ENCODE peak calls at places on chromosomes 4 and X, in four cellular contexts. One of them, this sample, is unnamed. For H3K4me1, the result is how much of the 10 kb centered on the place peaks cover.

GRCh38 chr4:76830612-76831474 is 67.1 kb downstream of the SOWAHB start:
- DNase-seq in suprapubic skin: no peak
- DNase-seq in A549: peak
- DNase-seq in transverse colon: peak
- DNase-seq in this sample: no peak

GRCh38 chr4:185339941-185340340 is 55.8 kb downstream of the LRP2BP start:
- DNase-seq in suprapubic skin: no peak
- DNase-seq in A549: no peak
- DNase-seq in transverse colon: no peak
- DNase-seq in this sample: no peak

GRCh38 chr4:80560337-80560736 is 224.8 kb downstream of the CFAP299 start:
- DNase-seq in suprapubic skin: no peak
- DNase-seq in A549: no peak
- DNase-seq in transverse colon: no peak
- DNase-seq in this sample: no peak

GRCh38 chr4:42282081-42282901 is 115.0 kb upstream of the SHISA3 start:
- DNase-seq in suprapubic skin: no peak
- DNase-seq in A549: peak
- DNase-seq in transverse colon: no peak
- DNase-seq in this sample: peak

GRCh38 chrX:128543114-128543513 is 490.9 kb upstream of the ACTRT1 start:
- DNase-seq in suprapubic skin: no peak
- DNase-seq in A549: no peak
- DNase-seq in transverse colon: no peak
- DNase-seq in this sample: no peak

GRCh38 chr4:71141125-71141524 is 147.7 kb downstream of the DCK start:
- DNase-seq in suprapubic skin: no peak
- DNase-seq in A549: no peak
- DNase-seq in transverse colon: no peak
- DNase-seq in this sample: no peak

GRCh38 chr4:187612211-187612780 is 383.3 kb upstream of the ZFP42 start:
- DNase-seq in suprapubic skin: no peak
- DNase-seq in A549: no peak
- DNase-seq in transverse colon: no peak
- DNase-seq in this sample: no peak

GRCh38 chr4:16289872-16290554 is 63.7 kb upstream of the TAPT1 start:
- DNase-seq in suprapubic skin: no peak
- DNase-seq in A549: peak
- DNase-seq in transverse colon: no peak
- DNase-seq in this sample: no peak

GRCh38 chr4:145904413-145905177 is 34.0 kb downstream of the ZNF827 start:
- DNase-seq in suprapubic skin: no peak
- DNase-seq in A549: no peak
- DNase-seq in transverse colon: peak
- DNase-seq in this sample: no peak

GRCh38 chrX:8484360-8484759 is 19.7 kb downstream of the VCX3B start:
- DNase-seq in suprapubic skin: no peak
- DNase-seq in A549: no peak
- DNase-seq in transverse colon: no peak
- DNase-seq in this sample: no peak

GRCh38 chrX:45001038-45001437 is 128.1 kb downstream of the KDM6A start:
- DNase-seq in suprapubic skin: no peak
- DNase-seq in A549: no peak
- DNase-seq in transverse colon: no peak
- DNase-seq in this sample: no peak

GRCh38 chrX:16606142-16606720 is 43.7 kb upstream of the S100G start:
- DNase-seq in suprapubic skin: no peak
- DNase-seq in A549: no peak
- DNase-seq in transverse colon: no peak
- DNase-seq in this sample: no peak

GRCh38 chrX:76454456-76454927 is 27.0 kb downstream of the MAGEE1 start:
- DNase-seq in suprapubic skin: no peak
- DNase-seq in A549: no peak
- DNase-seq in transverse colon: no peak
- DNase-seq in this sample: no peak

GRCh38 chr4:180101348-180102083 is 2141.7 kb upstream of the TENM3 start:
- DNase-seq in suprapubic skin: peak
- DNase-seq in A549: no peak
- DNase-seq in transverse colon: no peak
- DNase-seq in this sample: no peak

GRCh38 chr4:141643557-141643956 is 7.2 kb downstream of the IL15 start:
- DNase-seq in suprapubic skin: no peak
- DNase-seq in A549: peak
- DNase-seq in transverse colon: no peak
- DNase-seq in this sample: no peak

GRCh38 chrX:42695800-42696358 is 82.1 kb downstream of the PPP1R2C start:
- DNase-seq in suprapubic skin: no peak
- DNase-seq in A549: no peak
- DNase-seq in transverse colon: no peak
- DNase-seq in this sample: no peak

GRCh38 chr4:145061325-145061920 is 36.6 kb downstream of the ANAPC10 start:
- DNase-seq in suprapubic skin: no peak
- DNase-seq in A549: no peak
- DNase-seq in transverse colon: no peak
- DNase-seq in this sample: no peak

DNA sequence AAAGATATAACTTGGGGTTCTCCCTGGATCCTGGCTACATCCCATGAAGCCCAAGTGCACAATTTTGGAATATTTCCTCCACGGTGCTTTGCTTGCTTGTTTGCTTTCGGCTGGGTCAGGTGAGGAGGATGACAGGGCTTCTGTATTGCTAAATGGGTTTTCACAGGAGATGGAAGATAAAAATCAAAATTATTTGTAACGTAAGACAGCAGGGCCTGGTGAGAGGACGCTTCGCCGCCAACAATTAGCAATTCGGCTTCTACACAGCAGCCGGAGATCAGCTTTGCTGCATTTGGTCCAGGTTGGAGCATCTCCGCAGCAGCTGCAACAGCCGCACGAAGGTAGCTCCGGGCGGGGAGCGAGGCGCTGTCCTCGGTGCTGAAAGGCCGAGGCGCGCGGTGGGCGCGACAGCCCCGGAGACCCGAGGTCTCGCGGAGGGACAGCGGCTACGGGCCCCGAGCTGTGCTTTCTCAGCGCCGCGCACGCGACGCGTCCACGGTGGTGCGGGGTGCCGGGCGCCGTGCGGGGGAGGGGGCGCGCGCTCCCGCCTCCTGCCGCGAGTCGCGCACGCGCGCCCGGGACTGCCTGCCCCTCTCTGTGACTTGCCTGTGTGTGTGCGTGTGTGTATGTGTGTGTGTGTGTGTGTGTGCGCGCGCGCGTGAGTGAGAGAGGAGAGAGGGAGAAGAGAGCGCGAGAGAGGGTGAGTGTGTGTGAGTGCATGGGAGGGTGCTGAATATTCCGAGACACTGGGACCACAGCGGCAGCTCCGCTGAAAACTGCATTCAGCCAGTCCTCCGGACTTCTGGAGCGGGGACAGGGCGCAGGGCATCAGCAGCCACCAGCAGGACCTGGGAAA is at the start of gene GRIA2:
- DNase-seq in suprapubic skin: no peak
- DNase-seq in A549: peak
- DNase-seq in transverse colon: no peak
- DNase-seq in this sample: peak
- H3K4me3 ChIP-seq in suprapubic skin: peak
- H3K4me3 ChIP-seq in A549: peak
- H3K4me3 ChIP-seq in transverse colon: no peak
- H3K4me3 ChIP-seq in this sample: peak

DNA sequence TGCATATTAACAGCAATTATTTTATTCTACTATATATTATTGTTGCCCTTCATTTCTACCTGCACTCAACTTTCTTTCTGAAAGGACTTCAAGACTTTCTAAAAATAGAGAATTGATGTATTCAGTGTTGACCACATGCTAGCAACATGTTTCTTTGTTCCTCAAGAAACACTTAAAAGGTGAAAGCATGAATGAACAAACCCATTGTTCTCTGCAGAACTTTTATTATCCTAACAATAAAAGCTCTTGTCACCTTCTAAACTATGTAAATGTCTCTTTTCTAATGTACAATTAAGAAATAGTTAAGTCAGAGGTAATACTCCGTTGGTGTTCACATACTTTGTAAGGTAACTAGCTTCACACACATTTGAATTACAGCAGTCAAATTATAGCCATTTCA is 638.7 kb downstream of the FSTL5 start:
- DNase-seq in suprapubic skin: no peak
- DNase-seq in A549: no peak
- DNase-seq in transverse colon: no peak
- DNase-seq in this sample: no peak
- H3K4me1 ChIP-seq in suprapubic skin: under half
- H3K4me1 ChIP-seq in A549: under half
- H3K4me1 ChIP-seq in transverse colon: under half
- H3K4me1 ChIP-seq in this sample: under half

DNA sequence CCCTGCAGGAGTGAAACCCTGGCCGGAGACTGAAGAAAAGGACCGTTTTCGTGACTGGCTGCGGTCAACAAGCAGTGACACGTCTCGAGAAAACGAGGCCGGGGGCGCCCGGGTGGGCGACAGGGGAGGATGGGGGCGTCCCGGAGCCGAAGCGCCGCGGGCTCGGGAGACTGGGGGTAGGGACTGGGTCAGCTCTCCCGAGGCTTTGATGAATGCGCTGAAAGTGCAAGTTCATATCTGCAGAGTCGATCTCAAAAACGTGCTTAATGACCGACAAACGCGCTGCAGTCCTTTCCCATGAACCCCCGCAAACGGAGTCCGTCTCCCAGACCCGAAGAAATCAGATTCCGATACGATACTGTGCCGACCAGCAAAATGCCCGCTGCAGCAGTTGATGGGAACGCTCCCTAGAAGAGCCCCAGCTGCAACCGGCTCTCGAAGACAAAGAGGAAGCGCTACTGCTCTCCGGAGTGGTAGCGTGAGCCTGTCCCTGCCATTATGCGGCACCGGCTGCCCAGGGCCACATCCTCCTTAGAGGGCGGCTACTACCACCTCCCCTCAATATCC is 806 bp upstream of the CD99L2 start:
- DNase-seq in suprapubic skin: no peak
- DNase-seq in A549: peak
- DNase-seq in transverse colon: peak
- DNase-seq in this sample: peak
- H3K4me3 ChIP-seq in suprapubic skin: peak
- H3K4me3 ChIP-seq in A549: peak
- H3K4me3 ChIP-seq in transverse colon: peak
- H3K4me3 ChIP-seq in this sample: peak

DNA sequence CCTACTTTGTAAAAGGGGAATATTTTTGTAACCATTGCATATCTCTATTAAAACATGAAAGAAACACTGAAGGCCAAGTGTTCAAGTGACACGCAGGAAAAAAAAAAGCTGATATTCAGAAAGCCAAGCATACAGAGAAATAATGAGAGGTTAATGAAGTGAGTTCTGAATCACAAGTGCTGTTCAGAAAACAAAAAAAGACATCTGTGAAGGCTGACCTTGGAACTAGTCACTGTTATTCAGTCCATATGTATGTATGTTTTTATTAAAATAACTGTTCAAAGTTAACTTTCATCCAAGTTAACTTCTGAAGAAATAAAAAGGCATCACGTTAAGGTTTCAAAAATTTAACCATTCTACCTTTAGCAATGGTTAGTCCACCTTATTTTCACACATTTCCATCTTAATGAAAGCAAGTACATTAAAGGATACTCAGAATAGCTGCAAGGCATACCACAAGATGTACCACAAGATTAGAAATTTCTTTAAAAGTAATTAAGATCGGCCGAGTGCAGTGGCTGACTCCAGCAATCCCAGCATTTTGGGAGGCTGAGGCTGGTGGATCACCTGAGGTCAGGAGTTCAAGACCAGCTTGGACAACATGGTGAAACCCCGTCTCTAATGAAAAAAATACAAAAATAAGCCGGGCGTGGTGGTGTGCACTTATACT is 31.4 kb downstream of the SH3RF1 start:
- DNase-seq in suprapubic skin: no peak
- DNase-seq in A549: no peak
- DNase-seq in transverse colon: no peak
- DNase-seq in this sample: no peak
- H3K4me1 ChIP-seq in suprapubic skin: under half
- H3K4me1 ChIP-seq in A549: under half
- H3K4me1 ChIP-seq in transverse colon: under half
- H3K4me1 ChIP-seq in this sample: under half

DNA sequence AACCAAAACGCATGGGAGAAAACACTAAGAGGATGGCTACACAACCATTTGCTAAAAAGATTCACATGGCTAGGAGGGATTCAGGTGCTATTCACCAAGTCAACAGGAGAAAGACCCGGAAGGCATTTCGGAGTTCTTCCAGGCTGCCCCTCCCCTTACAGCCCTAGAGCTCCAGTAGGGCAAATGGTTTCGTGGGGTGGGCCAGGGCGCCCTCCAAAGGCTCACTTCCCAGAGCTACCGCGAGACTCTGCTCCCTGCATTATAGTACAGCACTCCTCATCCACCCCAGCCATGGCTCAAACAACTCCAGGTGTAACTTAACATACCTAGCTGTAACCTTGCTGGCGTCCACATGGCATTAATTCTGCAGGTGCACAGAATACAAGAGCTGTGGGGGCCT is 179.7 kb downstream of the SLC39A8 start:
- DNase-seq in suprapubic skin: no peak
- DNase-seq in A549: no peak
- DNase-seq in transverse colon: no peak
- DNase-seq in this sample: no peak
- H3K4me3 ChIP-seq in suprapubic skin: no peak
- H3K4me3 ChIP-seq in A549: no peak
- H3K4me3 ChIP-seq in transverse colon: no peak
- H3K4me3 ChIP-seq in this sample: no peak

DNA sequence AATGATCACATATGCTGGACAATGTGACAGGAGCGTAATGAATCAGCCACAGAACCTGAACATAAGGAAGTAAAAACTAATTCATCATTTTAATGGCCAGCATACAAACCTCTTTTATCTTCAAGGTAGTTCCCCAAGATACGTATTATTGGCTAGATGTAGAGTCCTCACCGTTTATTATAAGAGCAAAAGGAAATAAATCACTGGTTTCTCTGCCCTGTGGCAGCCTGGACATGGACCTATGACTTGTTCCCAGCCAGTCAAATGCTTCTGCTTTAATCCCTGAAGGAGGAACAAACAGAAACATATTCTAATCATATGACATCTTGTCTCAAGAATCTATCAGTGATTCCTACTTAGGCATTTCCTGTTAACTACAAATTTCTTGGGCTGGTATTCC is 86.8 kb upstream of the FAM241A start:
- DNase-seq in suprapubic skin: no peak
- DNase-seq in A549: no peak
- DNase-seq in transverse colon: no peak
- DNase-seq in this sample: no peak
- H3K4me1 ChIP-seq in suprapubic skin: under half
- H3K4me1 ChIP-seq in A549: under half
- H3K4me1 ChIP-seq in transverse colon: under half
- H3K4me1 ChIP-seq in this sample: under half

DNA sequence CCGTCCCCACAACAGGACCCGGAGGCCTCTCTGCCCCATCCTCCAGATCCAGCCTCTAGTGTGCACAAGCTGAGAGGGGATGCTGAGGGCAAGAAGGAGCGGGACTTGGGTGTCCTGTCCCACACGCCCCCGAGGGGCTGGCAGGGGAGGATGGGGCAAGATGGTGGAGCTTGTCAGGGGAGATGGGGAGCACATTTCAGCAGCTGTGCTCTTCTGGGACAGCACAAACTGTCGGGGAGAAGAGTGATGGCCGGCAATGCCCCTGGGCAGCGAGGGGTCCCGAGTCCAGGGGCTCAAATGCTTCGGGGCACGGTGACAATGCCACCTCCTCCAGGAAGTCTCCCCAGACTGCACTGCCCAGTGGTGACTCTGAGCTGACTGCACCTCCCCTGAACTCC is 134.5 kb downstream of the FAM53A start:
- DNase-seq in suprapubic skin: no peak
- DNase-seq in A549: no peak
- DNase-seq in transverse colon: no peak
- DNase-seq in this sample: no peak
- H3K4me3 ChIP-seq in suprapubic skin: no peak
- H3K4me3 ChIP-seq in A549: no peak
- H3K4me3 ChIP-seq in transverse colon: no peak
- H3K4me3 ChIP-seq in this sample: no peak

GRCh38 chr4:17589355-17589754 is 12.4 kb downstream of the LAP3 start:
- DNase-seq in suprapubic skin: no peak
- DNase-seq in A549: no peak
- DNase-seq in transverse colon: no peak
- DNase-seq in this sample: no peak
- H3K4me1 ChIP-seq in suprapubic skin: under half
- H3K4me1 ChIP-seq in A549: under half
- H3K4me1 ChIP-seq in transverse colon: under half
- H3K4me1 ChIP-seq in this sample: under half

This sample was measured in BE2C.